ENCODE peak calls at places on chromosomes 11 and 22, in ten cellular contexts. F, N, P, R, A, G, B, W, Z and E are unnamed samples.

GRCh38 chr11:78535920-78536319 is 38.7 kb downstream of the NARS2 start:
- DNase-seq in F (no peak), N (no peak), P (no peak), R (no peak), A (no peak), G (peak; percentile 29), B (no peak), W (no peak), Z (no peak), E (no peak)

GRCh38 chr11:79864882-79865281 is 424.1 kb upstream of the TENM4 start:
- DNase-seq in F (no peak), N (no peak), P (no peak), R (no peak), A (no peak), G (no peak), B (peak; percentile 39), W (peak; percentile 55), Z (no peak), E (no peak)

GRCh38 chr22:43843783-43844530 is 18.4 kb downstream of the SULT4A1 start:
- DNase-seq in F (no peak), N (peak; percentile 17), P (no peak), R (no peak), A (no peak), G (no peak), B (no peak), W (no peak), Z (no peak), E (no peak)

GRCh38 chr11:2529636-2530035 is 84.8 kb downstream of the KCNQ1 start:
- DNase-seq in F (no peak), N (peak; percentile 15), P (no peak), R (no peak), A (no peak), G (no peak), B (no peak), W (no peak), Z (no peak), E (no peak)

GRCh38 chr11:69018924-69019323 is 5.9 kb upstream of the MRGPRF start:
- DNase-seq in F (no peak), N (no peak), P (peak; percentile 34), R (no peak), A (no peak), G (peak; percentile 82), B (no peak), W (no peak), Z (no peak), E (no peak)

GRCh38 chr11:88367310-88367709 is 29.8 kb upstream of the CTSC start:
- DNase-seq in F (peak; percentile 30), N (no peak), P (no peak), R (no peak), A (no peak), G (no peak), B (no peak), W (no peak), Z (no peak), E (no peak)

GRCh38 chr11:90148900-90149299 is 14.4 kb downstream of the NAALAD2 start:
- DNase-seq in F (no peak), N (no peak), P (no peak), R (no peak), A (no peak), G (no peak), B (no peak), W (peak; percentile 16), Z (no peak), E (no peak)

GRCh38 chr11:128061321-128061871 is 526.0 kb downstream of the ETS1 start:
- DNase-seq in F (no peak), N (no peak), P (no peak), R (no peak), A (peak; percentile 8), G (peak; percentile 98), B (no peak), W (no peak), Z (no peak), E (peak; percentile 56)

GRCh38 chr11:44349328-44349727 is 39.4 kb upstream of the ALX4 start:
- DNase-seq in F (no peak), N (no peak), P (no peak), R (no peak), A (no peak), G (no peak), B (no peak), W (no peak), Z (no peak), E (no peak)

GRCh38 chr11:1112351-1113191 is 37.9 kb downstream of the MUC2 start:
- DNase-seq in F (no peak), N (peak; percentile 7), P (no peak), R (no peak), A (no peak), G (no peak), B (peak; percentile 20), W (no peak), Z (no peak), E (no peak)

GRCh38 chr22:19764636-19765476 is 4.3 kb downstream of the TBX1 start:
- DNase-seq in F (no peak), N (no peak), P (no peak), R (no peak), A (peak; percentile 66), G (no peak), B (no peak), W (no peak), Z (no peak), E (no peak)

GRCh38 chr22:19766506-19767426 is 6.2 kb downstream of the TBX1 start:
- DNase-seq in F (no peak), N (peak; percentile 73), P (no peak), R (no peak), A (peak; percentile 86), G (no peak), B (peak; percentile 28), W (no peak), Z (no peak), E (no peak)

GRCh38 chr22:19767427-19768380 is 7.1 kb downstream of the TBX1 start:
- DNase-seq in F (no peak), N (peak; percentile 49), P (no peak), R (no peak), A (peak; percentile 75), G (no peak), B (no peak), W (no peak), Z (no peak), E (no peak)

GRCh38 chr22:19765477-19766234 is 5.1 kb downstream of the TBX1 start:
- DNase-seq in F (no peak), N (no peak), P (no peak), R (no peak), A (peak; percentile 72), G (no peak), B (peak; percentile 18), W (no peak), Z (no peak), E (no peak)

DNA sequence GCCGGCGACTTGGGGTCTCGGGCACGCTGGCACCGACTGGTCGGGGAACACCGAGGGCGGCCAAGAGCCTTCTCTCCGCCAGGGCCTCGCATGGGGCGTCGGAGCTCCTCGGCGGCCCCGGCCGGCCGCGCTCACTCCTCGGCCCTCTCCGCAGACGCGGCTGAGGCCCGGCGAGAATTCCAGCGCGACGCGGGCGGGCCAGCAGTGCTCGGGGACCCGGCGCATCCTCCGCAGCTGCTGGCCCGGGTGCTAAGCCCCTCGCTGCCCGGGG is 5.6 kb downstream of the TBX1 start:
- DNase-seq in F (no peak), N (no peak), P (no peak), R (no peak), A (peak; percentile 48), G (no peak), B (no peak), W (no peak), Z (no peak), E (no peak)
- H3K4me3 ChIP-seq in F (no peak overlapping the region), N (no peak overlapping the region), P (no peak overlapping the region), R (no peak overlapping the region), A (peak overlapping the region; percentile 48), G (no peak overlapping the region), B (no peak overlapping the region), W (no peak overlapping the region), Z (peak overlapping the region; percentile 30), E (no peak overlapping the region)

GRCh38 chr11:34354782-34355181 is 3.0 kb downstream of the ABTB2 start:
- DNase-seq in F (no peak), N (no peak), P (no peak), R (no peak), A (no peak), G (peak; percentile 43), B (no peak), W (peak; percentile 27), Z (no peak), E (no peak)
- H3K4me3 ChIP-seq in F (no peak overlapping the region), N (no peak overlapping the region), P (no peak overlapping the region), R (no peak overlapping the region), A (no peak overlapping the region), G (no peak overlapping the region), B (no peak overlapping the region), W (no peak overlapping the region), Z (peak overlapping the region; percentile 81), E (no peak overlapping the region)

DNA sequence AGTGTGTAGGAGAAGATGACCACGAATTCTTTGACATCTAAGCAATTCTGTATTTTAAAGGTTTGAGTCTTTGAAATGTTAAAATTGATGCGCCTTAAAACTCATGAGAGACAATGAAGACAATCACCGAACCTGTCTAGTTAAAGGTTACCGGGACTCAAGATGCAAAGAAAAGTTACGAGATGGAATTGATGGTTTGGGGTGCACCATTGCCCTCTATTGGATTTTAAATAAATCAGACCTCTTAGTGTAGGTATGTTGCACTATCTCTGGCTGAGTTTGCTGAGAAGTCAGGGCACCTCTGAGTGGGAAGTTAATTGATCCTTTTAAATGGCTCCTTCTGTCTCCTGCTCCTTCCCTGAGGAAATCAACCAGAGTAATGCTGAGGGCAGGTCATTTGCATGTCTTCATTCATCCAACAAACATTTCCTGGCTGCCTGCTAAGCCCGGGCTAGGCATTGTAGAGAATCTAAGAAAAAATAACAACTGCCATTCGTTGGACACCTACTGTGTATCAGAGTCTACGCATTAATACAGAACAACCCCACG is 19.4 kb upstream of the TMA7B start:
- DNase-seq in F (peak; percentile 56), N (no peak), P (no peak), R (no peak), A (peak; percentile 53), G (no peak), B (no peak), W (no peak), Z (no peak), E (no peak)
- H3K4me3 ChIP-seq in F (peak overlapping the region; percentile 32), N (no peak overlapping the region), P (no peak overlapping the region), R (no peak overlapping the region), A (no peak overlapping the region), G (no peak overlapping the region), B (no peak overlapping the region), W (no peak overlapping the region), Z (no peak overlapping the region), E (no peak overlapping the region)

GRCh38 chr11:62552931-62553838 is 6.6 kb upstream of the AHNAK start:
- DNase-seq in F (peak; percentile 63), N (peak; percentile 76), P (peak; percentile 77), R (no peak), A (peak; percentile 88), G (peak; percentile 98), B (peak; percentile 98), W (peak; percentile 98), Z (peak; percentile 75), E (peak; percentile 83)

GRCh38 chr11:62555464-62556092 is 9.0 kb upstream of the AHNAK start:
- DNase-seq in F (peak; percentile 61), N (no peak), P (no peak), R (no peak), A (peak; percentile 32), G (peak; percentile 48), B (no peak), W (peak; percentile 50), Z (no peak), E (no peak)

GRCh38 chr11:62554377-62554776 is 7.8 kb upstream of the AHNAK start:
- DNase-seq in F (no peak), N (no peak), P (no peak), R (no peak), A (peak; percentile 45), G (no peak), B (no peak), W (no peak), Z (no peak), E (no peak)

GRCh38 chr11:62553839-62554361 is 7.3 kb upstream of the AHNAK start:
- DNase-seq in F (no peak), N (no peak), P (peak; percentile 36), R (no peak), A (no peak), G (peak; percentile 93), B (peak; percentile 87), W (peak; percentile 96), Z (no peak), E (no peak)

GRCh38 chr11:62552465-62552782 is 5.8 kb upstream of the AHNAK start:
- DNase-seq in F (no peak), N (no peak), P (no peak), R (no peak), A (peak; percentile 67), G (no peak), B (no peak), W (peak; percentile 77), Z (no peak), E (no peak)
- H3K4me3 ChIP-seq in F (peak overlapping the region; percentile 23), N (no peak overlapping the region), P (peak overlapping the region; percentile 13), R (no peak overlapping the region), A (peak overlapping the region; percentile 36), G (peak overlapping the region; percentile 52), B (no peak overlapping the region), W (peak overlapping the region; percentile 60), Z (peak overlapping the region; percentile 55), E (peak overlapping the region; percentile 41)